ENCODE peak calls at places on chromosomes 16 and 17, in seven cellular contexts. N, S, Q, F, V, U and T are unnamed samples.
A peak's percentile ranks its signal among the peaks of the same experiment; 100 is the strongest.

GRCh38 chr17:38449364-38449763 is 21.1 kb downstream of the ARHGAP23 start:
- DNase-seq in S (peak; percentile 86), V (no peak), N (no peak), Q (no peak), F (peak; percentile 34), U (peak; percentile 49), T (no peak)

GRCh38 chr16:49635009-49635350 is 220.9 kb downstream of the ZNF423 start:
- DNase-seq in F (no peak), Q (peak; percentile 4), U (no peak), S (no peak), N (no peak), V (no peak), T (no peak)

GRCh38 chr17:51044964-51045363 is 75.7 kb downstream of the SPAG9 start:
- DNase-seq in F (no peak), V (no peak), N (no peak), Q (no peak), U (no peak), S (no peak), T (no peak)

GRCh38 chr17:42928714-42929496 is 28.3 kb downstream of the G6PC1 start:
- DNase-seq in V (peak; percentile 49), F (peak; percentile 58), U (peak; percentile 79), S (peak; percentile 72), Q (peak; percentile 42), N (peak; percentile 52), T (peak; percentile 82)

GRCh38 chr16:19601083-19601976 is 45.8 kb downstream of the VPS35L start:
- DNase-seq in V (no peak), N (no peak), Q (peak; percentile 63), S (peak; percentile 46), F (peak; percentile 22), U (peak; percentile 47), T (peak; percentile 49)

GRCh38 chr17:4896332-4897197 is 2.8 kb upstream of the C17orf107 start:
- DNase-seq in S (no peak), F (no peak), N (no peak), Q (no peak), V (no peak), U (no peak), T (no peak)

GRCh38 chr16:4182581-4183257 is 59.2 kb downstream of the SRL start:
- DNase-seq in Q (no peak), U (no peak), S (no peak), V (no peak), F (no peak), N (no peak), T (no peak)

GRCh38 chr17:69607162-69607834 is 192.8 kb downstream of the MAP2K6 start:
- DNase-seq in N (peak; percentile 71), F (peak; percentile 82), U (peak; percentile 81), S (no peak), V (peak; percentile 46), Q (peak; percentile 76), T (peak; percentile 87)

GRCh38 chr17:77101521-77102410 is 39.0 kb upstream of the SEC14L1 start:
- DNase-seq in U (no peak), F (no peak), V (no peak), N (no peak), Q (no peak), S (no peak), T (no peak)

GRCh38 chr17:56478836-56479447 is 114.6 kb upstream of the NOG start:
- DNase-seq in N (no peak), Q (no peak), V (no peak), F (peak; percentile 4), U (peak; percentile 25), S (no peak), T (peak; percentile 13)

GRCh38 chr16:87550510-87550961 is 51.8 kb upstream of the JPH3 start:
- DNase-seq in N (no peak), S (no peak), F (no peak), V (no peak), Q (peak; percentile 54), U (no peak), T (no peak)

GRCh38 chr16:83859265-83859664 is 39.6 kb upstream of the MLYCD start:
- DNase-seq in S (no peak), Q (no peak), F (no peak), V (no peak), U (no peak), N (no peak), T (no peak)

GRCh38 chr16:84040823-84041391 is 1.7 kb downstream of the SLC38A8 start:
- DNase-seq in S (no peak), V (peak; percentile 63), U (no peak), Q (no peak), F (peak; percentile 53), N (no peak), T (peak; percentile 91)

GRCh38 chr17:78351449-78352006 is 8.3 kb downstream of the SOCS3 start:
- DNase-seq in Q (peak; percentile 100), U (peak; percentile 100), F (peak; percentile 99), V (peak; percentile 99), S (no peak), N (peak; percentile 99), T (peak; percentile 100)

GRCh38 chr17:14329900-14330491 is 29.1 kb downstream of the HS3ST3B1 start:
- DNase-seq in Q (no peak), V (no peak), N (no peak), F (no peak), U (no peak), S (no peak), T (no peak)

GRCh38 chr16:55502801-55503366 is 6.0 kb upstream of the LPCAT2 start:
- DNase-seq in F (peak; percentile 83), U (peak; percentile 92), V (no peak), N (peak; percentile 91), S (peak; percentile 78), Q (peak; percentile 97), T (peak; percentile 84)

GRCh38 chr17:62724398-62725146 is 83.5 kb downstream of the MARCHF10 start:
- DNase-seq in S (no peak), Q (no peak), N (no peak), U (no peak), F (no peak), V (no peak), T (no peak)

GRCh38 chr17:73420897-73421296 is 109.1 kb upstream of the CDC42EP4 start:
- DNase-seq in N (no peak), U (peak; percentile 23), Q (no peak), S (peak; percentile 75), V (no peak), F (no peak), T (no peak)

GRCh38 chr17:34539881-34540280 is 39.5 kb upstream of the TMEM132E start:
- DNase-seq in U (no peak), N (no peak), S (no peak), F (no peak), V (no peak), Q (no peak), T (no peak)

DNA sequence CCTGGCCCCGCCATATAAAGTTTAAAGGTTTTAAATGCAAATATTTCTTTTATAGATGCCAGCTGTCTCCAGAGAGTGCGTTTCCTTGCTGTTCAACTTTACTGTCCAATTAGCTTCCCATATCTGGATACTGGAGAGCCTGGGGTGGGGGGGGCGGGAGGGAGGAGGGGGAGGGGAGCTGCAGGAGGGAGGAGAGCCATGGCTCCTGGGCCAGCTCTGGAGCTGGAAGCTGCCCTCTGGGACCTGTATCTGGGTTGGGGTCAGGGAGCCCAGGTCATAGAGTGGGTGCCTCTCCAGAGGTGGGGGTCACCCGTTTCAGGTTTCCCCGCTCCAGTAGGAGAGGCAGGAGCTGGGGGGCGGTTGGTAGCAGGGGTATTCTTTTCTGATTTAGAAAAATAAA is 6.2 kb upstream of the GSE1 start:
- DNase-seq in N (no peak), Q (no peak), V (no peak), U (no peak), F (no peak), S (no peak), T (no peak)
- H3K4me3 ChIP-seq in N (no peak overlapping the region), Q (no peak overlapping the region), V (no peak overlapping the region), U (no peak overlapping the region), F (no peak overlapping the region), S (no peak overlapping the region), T (no peak overlapping the region)

GRCh38 chr17:2056221-2057129 is 1.6 kb downstream of the HIC1 start:
- DNase-seq in N (no peak), Q (peak; percentile 62), F (no peak), V (no peak), U (peak; percentile 78), S (no peak), T (peak; percentile 43)
- H3K4me3 ChIP-seq in N (peak overlapping the region; percentile 72), Q (peak overlapping the region; percentile 41), F (peak overlapping the region; percentile 57), V (peak overlapping the region; percentile 55), U (peak overlapping the region; percentile 77), S (no peak overlapping the region), T (peak overlapping the region; percentile 62)

GRCh38 chr16:2038359-2039285 is 9.0 kb downstream of the NTHL1 start:
- DNase-seq in S (no peak), N (no peak), V (no peak), Q (peak; percentile 76), F (no peak), U (no peak), T (no peak)
- H3K4me3 ChIP-seq in S (no peak overlapping the region), N (no peak overlapping the region), V (no peak overlapping the region), Q (peak overlapping the region; percentile 2), F (no peak overlapping the region), U (no peak overlapping the region), T (no peak overlapping the region)

GRCh38 chr17:27478901-27479531 is 22.8 kb downstream of the KSR1 start:
- DNase-seq in N (no peak), U (no peak), S (no peak), F (no peak), Q (no peak), V (no peak), T (no peak)
- H3K4me3 ChIP-seq in N (no peak overlapping the region), U (no peak overlapping the region), S (no peak overlapping the region), F (no peak overlapping the region), Q (no peak overlapping the region), V (no peak overlapping the region), T (no peak overlapping the region)